ENCODE peak calls at places on chromosomes 7 and 10, in six cellular contexts. One of them, this sample, is unnamed. For H4K20me1, the result is how much of the 10 kb centered on the place peaks cover.

GRCh38 chr10:5665380-5666323 is 743 bp downstream of the ASB13 start:
- DNase-seq in mammary epithelial cell: peak
- DNase-seq in SK-N-SH: peak
- DNase-seq in GM23338: peak
- DNase-seq in HepG2: peak
- DNase-seq in GM23248: peak
- DNase-seq in this sample: peak

GRCh38 chr7:26653966-26654365 is 210.4 kb downstream of the SKAP2 start:
- DNase-seq in mammary epithelial cell: no peak
- DNase-seq in GM23338: no peak
- DNase-seq in GM23248: no peak
- DNase-seq in SK-N-SH: no peak
- DNase-seq in HepG2: no peak
- DNase-seq in this sample: no peak

GRCh38 chr7:22129819-22130580 is 184.3 kb upstream of the CDCA7L start:
- DNase-seq in SK-N-SH: no peak
- DNase-seq in HepG2: no peak
- DNase-seq in mammary epithelial cell: no peak
- DNase-seq in GM23248: no peak
- DNase-seq in GM23338: no peak
- DNase-seq in this sample: no peak

GRCh38 chr10:48604408-48605263 is at the start of gene ARHGAP22:
- DNase-seq in HepG2: no peak
- DNase-seq in SK-N-SH: peak
- DNase-seq in GM23248: peak
- DNase-seq in mammary epithelial cell: peak
- DNase-seq in GM23338: peak
- DNase-seq in this sample: peak

GRCh38 chr7:12436896-12437535 is 33.4 kb upstream of the VWDE start:
- DNase-seq in GM23248: peak
- DNase-seq in GM23338: peak
- DNase-seq in SK-N-SH: peak
- DNase-seq in mammary epithelial cell: peak
- DNase-seq in HepG2: no peak
- DNase-seq in this sample: no peak

GRCh38 chr7:95621404-95621803 is 25.1 kb upstream of the PDK4 start:
- DNase-seq in GM23338: no peak
- DNase-seq in SK-N-SH: no peak
- DNase-seq in GM23248: no peak
- DNase-seq in mammary epithelial cell: no peak
- DNase-seq in HepG2: no peak
- DNase-seq in this sample: no peak

GRCh38 chr7:33459340-33459751 is 330.0 kb downstream of the BBS9 start:
- DNase-seq in GM23338: peak
- DNase-seq in GM23248: peak
- DNase-seq in HepG2: peak
- DNase-seq in SK-N-SH: peak
- DNase-seq in mammary epithelial cell: peak
- DNase-seq in this sample: no peak

GRCh38 chr7:22124906-22125305 is 179.2 kb upstream of the CDCA7L start:
- DNase-seq in mammary epithelial cell: no peak
- DNase-seq in SK-N-SH: no peak
- DNase-seq in GM23248: no peak
- DNase-seq in HepG2: no peak
- DNase-seq in GM23338: no peak
- DNase-seq in this sample: no peak

GRCh38 chr10:52332815-52333214 is 18.7 kb downstream of the DKK1 start:
- DNase-seq in HepG2: no peak
- DNase-seq in GM23338: no peak
- DNase-seq in GM23248: no peak
- DNase-seq in SK-N-SH: no peak
- DNase-seq in mammary epithelial cell: no peak
- DNase-seq in this sample: no peak

GRCh38 chr7:32251659-32252058 is 181.5 kb upstream of the PDE1C start:
- DNase-seq in GM23338: no peak
- DNase-seq in HepG2: no peak
- DNase-seq in SK-N-SH: no peak
- DNase-seq in mammary epithelial cell: no peak
- DNase-seq in GM23248: no peak
- DNase-seq in this sample: no peak

GRCh38 chr7:73973091-73973490 is 54.9 kb upstream of the ELN start:
- DNase-seq in mammary epithelial cell: no peak
- DNase-seq in GM23338: no peak
- DNase-seq in HepG2: no peak
- DNase-seq in SK-N-SH: no peak
- DNase-seq in GM23248: no peak
- DNase-seq in this sample: peak

GRCh38 chr10:3527144-3527543 is 257.9 kb downstream of the KLF6 start:
- DNase-seq in GM23248: peak
- DNase-seq in mammary epithelial cell: no peak
- DNase-seq in HepG2: no peak
- DNase-seq in SK-N-SH: no peak
- DNase-seq in GM23338: no peak
- DNase-seq in this sample: peak

DNA sequence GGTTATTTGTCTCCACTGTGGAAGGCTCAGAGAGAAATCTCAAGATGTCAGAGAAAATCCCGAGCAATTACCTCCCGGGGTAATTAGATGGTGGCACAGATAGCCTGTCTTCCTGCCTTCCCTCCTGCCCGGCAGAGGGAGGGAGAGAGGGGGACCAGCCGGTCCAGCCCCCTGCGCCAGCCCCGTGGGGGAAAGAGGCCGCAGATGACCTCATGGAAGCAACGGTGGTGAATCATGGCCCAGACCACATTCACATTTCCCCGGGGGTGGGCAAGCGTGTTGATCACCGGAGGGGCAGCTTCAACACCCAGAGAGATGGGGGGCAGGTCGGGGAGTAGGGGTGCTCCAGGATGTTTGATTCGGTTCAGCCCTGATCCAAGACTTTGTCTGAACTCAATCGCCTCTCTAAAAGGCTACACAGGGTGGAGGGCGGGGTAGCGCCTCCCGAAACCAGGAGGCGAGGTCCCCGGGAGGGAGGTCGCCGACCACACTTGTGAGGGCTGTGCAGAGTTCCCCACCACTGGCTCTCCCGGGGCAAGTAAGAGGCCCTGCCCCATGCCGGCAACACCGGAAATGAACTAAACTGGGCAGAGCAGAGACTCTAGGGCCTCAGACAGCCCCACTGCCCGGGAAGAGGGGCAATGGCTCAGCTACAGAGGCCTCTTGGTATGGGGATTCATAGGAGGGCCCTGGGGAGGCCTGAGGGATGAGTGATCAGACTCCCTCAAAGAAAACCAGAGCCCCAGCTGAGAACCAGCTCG is 89.1 kb upstream of the MYL10 start:
- DNase-seq in mammary epithelial cell: no peak
- DNase-seq in GM23248: peak
- DNase-seq in SK-N-SH: peak
- DNase-seq in HepG2: peak
- DNase-seq in GM23338: no peak
- DNase-seq in this sample: peak
- H3K27ac ChIP-seq in mammary epithelial cell: no peak
- H3K27ac ChIP-seq in GM23248: no peak
- H3K27ac ChIP-seq in SK-N-SH: no peak
- H3K27ac ChIP-seq in HepG2: no peak
- H3K27ac ChIP-seq in GM23338: no peak
- H3K27ac ChIP-seq in this sample: peak

DNA sequence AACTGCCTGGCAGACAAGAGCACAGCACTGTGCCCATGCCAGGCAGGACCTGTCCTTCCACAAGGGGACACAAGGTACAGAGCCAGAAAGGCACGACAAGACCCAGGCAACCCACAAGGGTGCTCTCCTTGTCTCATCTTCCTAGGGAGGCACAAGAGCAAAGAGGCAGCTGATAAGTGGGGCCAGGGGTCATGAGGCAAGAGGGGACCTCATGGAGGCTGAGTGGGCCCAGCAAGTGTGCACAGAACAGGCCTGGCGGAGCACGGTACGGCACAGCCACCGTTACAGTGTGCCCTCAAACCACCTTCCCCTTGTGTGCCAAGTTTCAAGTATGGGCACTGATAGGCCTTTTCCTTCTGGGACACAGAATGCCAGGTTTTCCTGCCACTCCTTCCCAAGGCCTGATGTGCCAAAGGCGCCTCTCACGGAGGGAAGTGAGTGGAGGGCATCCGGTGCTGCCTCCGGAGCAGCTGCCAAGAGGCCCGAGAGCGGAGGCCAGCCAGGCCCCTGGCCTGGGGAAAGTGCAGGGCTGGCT is 75.6 kb downstream of the FAM53B start:
- DNase-seq in GM23248: no peak
- DNase-seq in SK-N-SH: no peak
- DNase-seq in mammary epithelial cell: no peak
- DNase-seq in GM23338: no peak
- DNase-seq in HepG2: no peak
- DNase-seq in this sample: no peak
- H4K20me1 ChIP-seq in GM23248: under half
- H4K20me1 ChIP-seq in SK-N-SH: under half
- H4K20me1 ChIP-seq in mammary epithelial cell: under half
- H4K20me1 ChIP-seq in GM23338: under half
- H4K20me1 ChIP-seq in HepG2: under half
- H4K20me1 ChIP-seq in this sample: under half

GRCh38 chr10:124742418-124743187 is 1.6 kb downstream of the FAM53B start:
- DNase-seq in mammary epithelial cell: peak
- DNase-seq in GM23248: peak
- DNase-seq in HepG2: peak
- DNase-seq in GM23338: peak
- DNase-seq in SK-N-SH: peak
- DNase-seq in this sample: no peak
- H3K27ac ChIP-seq in mammary epithelial cell: peak
- H3K27ac ChIP-seq in GM23248: no peak
- H3K27ac ChIP-seq in HepG2: peak
- H3K27ac ChIP-seq in GM23338: no peak
- H3K27ac ChIP-seq in SK-N-SH: no peak
- H3K27ac ChIP-seq in this sample: no peak

GRCh38 chr10:131920693-131921092 is 19.9 kb downstream of the PPP2R2D start:
- DNase-seq in SK-N-SH: no peak
- DNase-seq in mammary epithelial cell: no peak
- DNase-seq in GM23338: no peak
- DNase-seq in HepG2: no peak
- DNase-seq in GM23248: no peak
- DNase-seq in this sample: no peak

GRCh38 chr10:131915484-131915883 is 14.7 kb downstream of the PPP2R2D start:
- DNase-seq in GM23338: no peak
- DNase-seq in GM23248: no peak
- DNase-seq in SK-N-SH: no peak
- DNase-seq in mammary epithelial cell: no peak
- DNase-seq in HepG2: no peak
- DNase-seq in this sample: no peak

GRCh38 chr10:131920151-131920550 is 19.3 kb downstream of the PPP2R2D start:
- DNase-seq in mammary epithelial cell: no peak
- DNase-seq in SK-N-SH: no peak
- DNase-seq in GM23248: no peak
- DNase-seq in HepG2: no peak
- DNase-seq in GM23338: no peak
- DNase-seq in this sample: no peak

GRCh38 chr10:131912620-131913019 is 11.8 kb downstream of the PPP2R2D start:
- DNase-seq in mammary epithelial cell: no peak
- DNase-seq in SK-N-SH: no peak
- DNase-seq in GM23338: no peak
- DNase-seq in GM23248: no peak
- DNase-seq in HepG2: no peak
- DNase-seq in this sample: no peak

DNA sequence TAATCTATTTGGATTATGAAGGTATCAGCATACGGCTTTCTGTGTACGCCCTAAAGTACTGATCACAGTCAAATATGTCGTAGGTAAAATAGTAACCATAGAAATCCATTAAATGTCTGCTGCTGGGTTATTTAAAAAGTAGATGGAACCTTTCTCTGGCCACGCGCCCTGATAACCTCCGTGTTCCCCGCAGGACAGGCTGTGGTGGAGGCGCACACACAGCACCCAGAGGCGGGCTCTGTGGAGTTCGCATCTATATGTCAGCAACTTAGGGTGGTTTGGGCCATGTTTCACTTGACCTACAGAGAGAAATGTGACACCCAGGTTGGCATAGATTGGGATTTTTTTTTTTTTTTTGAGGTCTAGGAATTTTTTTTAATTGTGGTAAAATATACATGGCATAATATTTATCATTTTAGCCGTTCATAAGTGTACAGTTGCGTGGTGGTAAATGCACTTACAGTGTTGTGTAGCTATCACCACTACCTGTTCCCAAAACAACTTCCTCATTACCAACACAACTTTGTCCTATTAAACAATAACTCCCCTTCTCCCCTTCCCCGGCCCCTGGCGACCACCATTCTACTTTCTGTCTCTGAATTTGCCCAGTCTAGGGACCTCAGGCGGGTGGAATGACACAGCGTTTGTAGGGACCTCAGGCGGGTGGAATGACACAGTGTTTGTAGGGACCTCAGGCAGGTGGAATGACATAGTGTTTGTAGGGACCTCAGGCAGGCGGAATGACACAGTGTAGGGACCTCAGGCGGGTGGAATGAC is 15.4 kb downstream of the PPP2R2D start:
- DNase-seq in SK-N-SH: no peak
- DNase-seq in GM23338: no peak
- DNase-seq in GM23248: no peak
- DNase-seq in mammary epithelial cell: no peak
- DNase-seq in HepG2: no peak
- DNase-seq in this sample: no peak
- H4K20me1 ChIP-seq in SK-N-SH: half or more
- H4K20me1 ChIP-seq in GM23338: half or more
- H4K20me1 ChIP-seq in GM23248: under half
- H4K20me1 ChIP-seq in mammary epithelial cell: under half
- H4K20me1 ChIP-seq in HepG2: under half
- H4K20me1 ChIP-seq in this sample: under half

GRCh38 chr7:120857558-120858298 is at the start of gene TSPAN12:
- DNase-seq in HepG2: peak
- DNase-seq in GM23248: peak
- DNase-seq in SK-N-SH: peak
- DNase-seq in mammary epithelial cell: peak
- DNase-seq in GM23338: peak
- DNase-seq in this sample: peak

GRCh38 chr7:120856621-120857352 is 1.2 kb downstream of the TSPAN12 start:
- DNase-seq in HepG2: peak
- DNase-seq in GM23338: peak
- DNase-seq in GM23248: peak
- DNase-seq in mammary epithelial cell: peak
- DNase-seq in SK-N-SH: peak
- DNase-seq in this sample: peak

GRCh38 chr7:120856198-120856597 is 1.7 kb downstream of the TSPAN12 start:
- DNase-seq in HepG2: no peak
- DNase-seq in SK-N-SH: no peak
- DNase-seq in GM23338: no peak
- DNase-seq in mammary epithelial cell: no peak
- DNase-seq in GM23248: no peak
- DNase-seq in this sample: no peak

GRCh38 chr7:120860151-120860550 is 2.2 kb upstream of the TSPAN12 start:
- DNase-seq in GM23338: no peak
- DNase-seq in mammary epithelial cell: no peak
- DNase-seq in GM23248: no peak
- DNase-seq in SK-N-SH: no peak
- DNase-seq in HepG2: no peak
- DNase-seq in this sample: no peak

GRCh38 chr7:120858299-120858636 is 324 bp upstream of the TSPAN12 start:
- DNase-seq in mammary epithelial cell: no peak
- DNase-seq in HepG2: no peak
- DNase-seq in GM23338: no peak
- DNase-seq in GM23248: no peak
- DNase-seq in SK-N-SH: no peak
- DNase-seq in this sample: no peak
- H3K27ac ChIP-seq in mammary epithelial cell: no peak
- H3K27ac ChIP-seq in HepG2: no peak
- H3K27ac ChIP-seq in GM23338: peak
- H3K27ac ChIP-seq in GM23248: no peak
- H3K27ac ChIP-seq in SK-N-SH: no peak
- H3K27ac ChIP-seq in this sample: no peak

This sample was measured in osteoblast.